ENCODE peak calls at places on chromosomes 12 and 14, in four cellular contexts. A, V, K and P are unnamed samples.

GRCh38 chr14:100278702-100279101 is 27.5 kb downstream of the SLC25A29 start:
- DNase-seq in A (peak), V (no peak), K (peak), P (no peak)

GRCh38 chr14:23153891-23154796 is 29.3 kb downstream of the SLC7A8 start:
- DNase-seq in A (peak), V (peak), K (peak), P (peak)

GRCh38 chr12:87266305-87266704 is 762.9 kb downstream of the C12orf50 start:
- DNase-seq in A (no peak), V (no peak), K (no peak), P (no peak)

GRCh38 chr12:131950182-131950913 is 606 bp downstream of the EP400 start:
- DNase-seq in A (peak), V (no peak), K (no peak), P (no peak)

GRCh38 chr12:6925543-6926279 is 2.0 kb upstream of the ATN1 start:
- DNase-seq in A (peak), V (peak), K (peak), P (no peak)

GRCh38 chr14:69037790-69038448 is 58.8 kb upstream of the ACTN1 start:
- DNase-seq in A (peak), V (peak), K (peak), P (no peak)

GRCh38 chr14:50545618-50546017 is 13.2 kb upstream of the MAP4K5 start:
- DNase-seq in A (no peak), V (peak), K (peak), P (no peak)

GRCh38 chr12:132642846-132643835 is 24.6 kb downstream of the P2RX2 start:
- DNase-seq in A (no peak), V (no peak), K (no peak), P (no peak)

GRCh38 chr12:100399095-100399494 is 42.2 kb downstream of the SLC17A8 start:
- DNase-seq in A (no peak), V (no peak), K (no peak), P (no peak)

GRCh38 chr12:33000016-33000415 is 103.4 kb upstream of the PKP2 start:
- DNase-seq in A (no peak), V (no peak), K (no peak), P (no peak)

GRCh38 chr12:56257491-56258067 is 605 bp downstream of the ANKRD52 start:
- DNase-seq in A (peak), V (no peak), K (peak), P (no peak)

GRCh38 chr14:101552786-101553231 is 8.5 kb upstream of the DIO3 start:
- DNase-seq in A (no peak), V (no peak), K (no peak), P (no peak)

GRCh38 chr12:6254491-6254890 is 54.3 kb downstream of the CD9 start:
- DNase-seq in A (no peak), V (no peak), K (no peak), P (no peak)

GRCh38 chr12:93571360-93571853 is 1.1 kb upstream of the SOCS2 start:
- DNase-seq in A (peak), V (peak), K (peak), P (no peak)

GRCh38 chr12:31965090-31965489 is 5.9 kb downstream of the RESF1 start:
- DNase-seq in A (no peak), V (no peak), K (no peak), P (no peak)

GRCh38 chr12:19894803-19895202 is 455.5 kb downstream of the AEBP2 start:
- DNase-seq in A (no peak), V (no peak), K (peak), P (no peak)

GRCh38 chr12:22499445-22499844 is 44.9 kb downstream of the C2CD5 start:
- DNase-seq in A (no peak), V (no peak), K (no peak), P (no peak)

GRCh38 chr14:65359503-65359902 is 53.0 kb upstream of the FUT8 start:
- DNase-seq in A (peak), V (peak), K (peak), P (no peak)

GRCh38 chr12:106288510-106289195 is 13.9 kb upstream of the TCP11L2 start:
- DNase-seq in A (peak), V (peak), K (peak), P (peak)

GRCh38 chr12:116385486-116386217 is 108.2 kb upstream of the MED13L start:
- DNase-seq in A (no peak), V (no peak), K (no peak), P (no peak)

GRCh38 chr12:28770329-28770728 is 378.7 kb upstream of the FAR2 start:
- DNase-seq in A (no peak), V (no peak), K (no peak), P (no peak)

GRCh38 chr12:71840226-71840847 is 778 bp downstream of the TBC1D15 start:
- DNase-seq in A (peak), V (peak), K (peak), P (peak)

GRCh38 chr14:58584383-58584782 is 53.4 kb upstream of the DACT1 start:
- DNase-seq in A (peak), V (no peak), K (peak), P (no peak)

GRCh38 chr12:83318386-83318971 is 631.8 kb downstream of the TMTC2 start:
- DNase-seq in A (no peak), V (peak), K (peak), P (no peak)

GRCh38 chr14:76091036-76091435 is 60.7 kb upstream of the GPATCH2L start:
- DNase-seq in A (peak), V (no peak), K (no peak), P (no peak)

GRCh38 chr12:42283739-42284138 is 42.2 kb downstream of the ZCRB1 start:
- DNase-seq in A (no peak), V (no peak), K (no peak), P (no peak)

GRCh38 chr14:88831285-88831684 is 6.8 kb downstream of the TTC8 start:
- DNase-seq in A (peak), V (peak), K (peak), P (peak)

GRCh38 chr12:130338794-130339601 is 1.3 kb downstream of the PIWIL1 start:
- DNase-seq in A (no peak), V (peak), K (no peak), P (no peak)

GRCh38 chr14:51095854-51096823 is 1.2 kb upstream of the TRIM9 start:
- DNase-seq in A (peak), V (peak), K (peak), P (no peak)

GRCh38 chr12:85617307-85618091 is 218.7 kb downstream of the RASSF9 start:
- DNase-seq in A (no peak), V (no peak), K (no peak), P (no peak)

GRCh38 chr12:111022386-111022785 is 102.0 kb upstream of the MYL2 start:
- DNase-seq in A (no peak), V (no peak), K (no peak), P (no peak)